ENCODE peak calls at places on chromosome 5, in four cellular contexts. E, B, V and G are unnamed samples.

GRCh38 chr5:169258372-169259000 is 42.5 kb downstream of the SLIT3 start:
- DNase-seq in E (no peak), B (no peak), V (no peak), G (no peak)

GRCh38 chr5:92353107-92354030 is 970.3 kb upstream of the ARRDC3 start:
- DNase-seq in E (peak; percentile 64), B (no peak), V (no peak), G (no peak)

GRCh38 chr5:124735169-124735858 is 11.1 kb downstream of the ZNF608 start:
- DNase-seq in E (no peak), B (no peak), V (peak; percentile 31), G (no peak)

GRCh38 chr5:92644271-92644886 is 936.6 kb downstream of the NR2F1-AS1 start:
- DNase-seq in E (no peak), B (no peak), V (no peak), G (no peak)

GRCh38 chr5:107100121-107100520 is 570.6 kb downstream of the EFNA5 start:
- DNase-seq in E (no peak), B (no peak), V (no peak), G (no peak)

GRCh38 chr5:42985129-42986037 is 54.7 kb downstream of the ANXA2R start:
- DNase-seq in E (peak; percentile 88), B (no peak), V (no peak), G (peak; percentile 82)

GRCh38 chr5:111337133-111337532 is 112.9 kb downstream of the CAMK4 start:
- DNase-seq in E (no peak), B (peak; percentile 26), V (no peak), G (no peak)

GRCh38 chr5:113663879-113664278 is 150.4 kb downstream of the YTHDC2 start:
- DNase-seq in E (peak; percentile 16), B (no peak), V (no peak), G (peak; percentile 56)

GRCh38 chr5:80631277-80632259 is 22.9 kb upstream of the MSH3 start:
- DNase-seq in E (no peak), B (no peak), V (peak; percentile 36), G (no peak)

DNA sequence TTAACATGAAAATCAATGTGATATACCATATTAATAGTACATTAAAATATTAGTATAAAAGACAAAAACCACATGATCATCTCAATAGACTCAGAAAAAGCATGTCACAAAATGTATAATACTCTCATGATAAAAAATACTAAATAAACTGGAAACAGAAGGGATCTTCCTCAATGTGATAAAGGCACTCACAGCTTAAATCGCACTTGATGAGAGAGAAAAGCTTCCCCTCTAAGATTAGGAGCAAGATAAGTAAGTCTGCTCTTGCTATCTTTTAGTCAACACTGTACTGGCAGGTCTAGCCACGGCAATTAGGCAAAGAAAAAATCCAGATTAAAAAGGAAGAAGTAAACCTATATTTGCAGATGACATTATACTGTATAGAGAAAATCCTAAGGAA is 21.8 kb upstream of the MSH3 start:
- DNase-seq in E (no peak), B (no peak), V (no peak), G (no peak)
- TF ChIP-seq FOS in E (no peak), B (no peak), V (no peak), G (no peak)

DNA sequence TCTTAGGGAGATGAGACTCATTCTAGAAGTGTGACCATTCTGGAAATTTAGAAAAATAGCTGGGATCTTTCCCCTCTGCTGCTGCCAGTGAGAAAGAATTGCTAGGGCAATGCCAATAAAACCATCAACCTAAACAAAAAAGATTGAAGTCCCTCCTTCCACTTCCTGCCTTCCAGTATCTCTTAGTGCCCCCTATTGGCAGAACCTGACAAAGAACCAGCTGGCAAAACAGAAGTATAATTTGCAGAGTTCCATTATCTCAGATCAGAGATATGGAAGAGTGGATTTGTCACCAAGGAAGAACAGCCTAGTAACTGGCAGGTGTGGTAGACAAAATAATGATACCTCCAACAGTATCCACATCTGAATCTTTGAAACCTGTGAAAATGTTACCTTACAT is 13.8 kb upstream of the PLCXD3 start:
- DNase-seq in E (no peak), B (no peak), V (no peak), G (no peak)
- H3K4me2 ChIP-seq in E (no peak overlapping the region), B (no peak overlapping the region), V (no peak overlapping the region), G (no peak overlapping the region)

DNA sequence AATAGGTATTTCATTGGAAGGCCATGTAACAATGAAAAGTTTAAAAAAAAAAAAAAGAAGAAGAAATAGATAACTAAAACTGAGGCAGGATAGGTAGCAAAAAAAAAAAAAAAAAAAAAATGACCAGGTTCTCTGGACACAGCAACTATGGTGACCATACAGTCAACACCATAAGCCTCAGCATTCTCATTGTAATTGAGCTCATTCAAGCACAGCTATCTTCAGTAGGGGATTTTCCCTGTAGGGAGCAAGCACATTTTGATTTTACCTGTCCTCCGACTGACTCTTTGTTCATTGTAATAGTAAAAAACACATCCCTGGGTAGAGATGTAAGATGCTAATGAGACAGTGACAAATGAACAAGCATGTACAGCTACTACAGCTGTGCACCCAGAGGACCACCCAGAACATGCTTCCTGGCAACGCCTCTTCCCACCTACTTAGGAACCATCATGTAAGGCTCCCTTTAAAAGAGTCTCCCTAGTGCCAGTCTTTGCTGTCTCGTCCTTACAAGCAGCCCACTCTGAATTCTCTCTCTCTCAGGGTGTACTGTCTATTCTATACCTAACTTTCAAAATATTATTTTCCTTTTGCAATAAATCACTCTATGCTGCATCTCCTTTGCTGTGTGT is 64.9 kb upstream of the FBXW11 start:
- DNase-seq in E (no peak), B (no peak), V (no peak), G (no peak)
- TF ChIP-seq FOS in E (no peak), B (no peak), V (no peak), G (no peak)

GRCh38 chr5:10524376-10525123 is 39.3 kb upstream of the ANKRD33B start:
- DNase-seq in E (peak; percentile 97), B (no peak), V (no peak), G (no peak)

GRCh38 chr5:10527281-10527950 is 36.5 kb upstream of the ANKRD33B start:
- DNase-seq in E (peak; percentile 23), B (no peak), V (no peak), G (no peak)

GRCh38 chr5:10522224-10522611 is 41.7 kb upstream of the ANKRD33B start:
- DNase-seq in E (no peak), B (no peak), V (no peak), G (no peak)

GRCh38 chr5:10528056-10528816 is 35.6 kb upstream of the ANKRD33B start:
- DNase-seq in E (peak; percentile 60), B (no peak), V (no peak), G (no peak)

GRCh38 chr5:10525124-10525495 is 38.8 kb upstream of the ANKRD33B start:
- DNase-seq in E (no peak), B (no peak), V (no peak), G (no peak)
- H3K4me2 ChIP-seq in E (peak overlapping the region; percentile 51), B (no peak overlapping the region), V (no peak overlapping the region), G (no peak overlapping the region)